ENCODE peak calls at places on chromosomes 12 and 14, in seven cellular contexts. G, M, T, J, E, C and Y are unnamed samples.

GRCh38 chr12:124025661-124026060 is 52.6 kb downstream of the ZNF664 start:
- DNase-seq in G (no peak), M (no peak), T (no peak), J (no peak), E (no peak), C (no peak), Y (no peak)

GRCh38 chr14:72678360-72678759 is 215.5 kb downstream of the DPF3 start:
- DNase-seq in G (no peak), M (no peak), T (no peak), J (no peak), E (no peak), C (no peak), Y (peak)

GRCh38 chr12:58961166-58961565 is 40.9 kb upstream of the LRIG3 start:
- DNase-seq in G (no peak), M (no peak), T (no peak), J (no peak), E (no peak), C (no peak), Y (no peak)

GRCh38 chr14:62711351-62712023 is 333.8 kb downstream of the KCNH5 start:
- DNase-seq in G (no peak), M (no peak), T (no peak), J (no peak), E (peak), C (no peak), Y (no peak)

GRCh38 chr12:106841471-106842302 is 67.2 kb downstream of the RIC8B start:
- DNase-seq in G (peak), M (no peak), T (no peak), J (peak), E (peak), C (peak), Y (peak)

GRCh38 chr12:62912644-62913043 is 22.3 kb downstream of the PPM1H start:
- DNase-seq in G (no peak), M (no peak), T (no peak), J (no peak), E (no peak), C (no peak), Y (no peak)

GRCh38 chr12:68042212-68042699 is 53.0 kb downstream of the IFNG-AS1 start:
- DNase-seq in G (no peak), M (no peak), T (no peak), J (no peak), E (no peak), C (no peak), Y (peak)

GRCh38 chr12:44960423-44960822 is 84.3 kb upstream of the NELL2 start:
- DNase-seq in G (no peak), M (no peak), T (no peak), J (no peak), E (no peak), C (no peak), Y (no peak)

GRCh38 chr12:115467531-115467930 is 783.6 kb upstream of the TBX3 start:
- DNase-seq in G (no peak), M (no peak), T (no peak), J (no peak), E (no peak), C (no peak), Y (peak)

GRCh38 chr12:52060498-52061177 is 9.1 kb upstream of the ATG101 start:
- DNase-seq in G (peak), M (no peak), T (no peak), J (no peak), E (no peak), C (no peak), Y (peak)

GRCh38 chr12:54977155-54977554 is 7.4 kb downstream of the TESPA1 start:
- DNase-seq in G (no peak), M (no peak), T (no peak), J (no peak), E (no peak), C (no peak), Y (peak)

GRCh38 chr12:23813206-23813605 is 136.3 kb downstream of the SOX5 start:
- DNase-seq in G (no peak), M (no peak), T (no peak), J (no peak), E (no peak), C (no peak), Y (no peak)